ENCODE peak calls at places on chromosomes 1 and 21, in seven cellular contexts. U, L, P, M, J, S and W are unnamed samples.

GRCh38 chr1:224641030-224641429 is 24.9 kb downstream of the CNIH3 start:
- DNase-seq in U (peak), L (peak), P (peak), M (no peak), J (no peak), S (peak), W (no peak)

GRCh38 chr1:173122958-173123852 is 72.5 kb upstream of the TNFSF18 start:
- DNase-seq in U (peak), L (peak), P (peak), M (peak), J (peak), S (peak), W (peak)

GRCh38 chr1:201745023-201745422 is 83.9 kb upstream of the IPO9 start:
- DNase-seq in U (no peak), L (no peak), P (peak), M (no peak), J (peak), S (no peak), W (peak)

GRCh38 chr1:232282541-232282940 is 347.4 kb downstream of the SIPA1L2 start:
- DNase-seq in U (no peak), L (no peak), P (peak), M (no peak), J (no peak), S (no peak), W (no peak)

GRCh38 chr21:38293765-38294164 is 37.0 kb downstream of the KCNJ15 start:
- DNase-seq in U (no peak), L (no peak), P (no peak), M (no peak), J (no peak), S (no peak), W (no peak)

GRCh38 chr1:119946724-119947123 is 50.4 kb upstream of the ADAM30 start:
- DNase-seq in U (no peak), L (no peak), P (peak), M (no peak), J (no peak), S (no peak), W (peak)

GRCh38 chr1:94069649-94070285 is 51.2 kb downstream of the ABCA4 start:
- DNase-seq in U (no peak), L (no peak), P (no peak), M (no peak), J (peak), S (no peak), W (peak)

GRCh38 chr1:231396643-231397042 is 25.4 kb downstream of the EGLN1 start:
- DNase-seq in U (no peak), L (no peak), P (peak), M (no peak), J (no peak), S (no peak), W (no peak)

GRCh38 chr1:245685111-245685810 is 530.5 kb downstream of the KIF26B start:
- DNase-seq in U (no peak), L (no peak), P (no peak), M (no peak), J (no peak), S (no peak), W (no peak)

GRCh38 chr1:17245926-17246325 is 3.0 kb upstream of the PADI3 start:
- DNase-seq in U (no peak), L (no peak), P (no peak), M (no peak), J (no peak), S (no peak), W (no peak)

GRCh38 chr1:24437631-24438396 is 22.2 kb downstream of the NIPAL3 start:
- DNase-seq in U (no peak), L (no peak), P (no peak), M (no peak), J (no peak), S (peak), W (peak)

GRCh38 chr1:214833357-214833756 is 230.4 kb downstream of the CENPF start:
- DNase-seq in U (no peak), L (no peak), P (peak), M (no peak), J (peak), S (no peak), W (peak)

GRCh38 chr1:93641527-93641926 is 40.1 kb downstream of the BCAR3 start:
- DNase-seq in U (no peak), L (no peak), P (no peak), M (no peak), J (no peak), S (no peak), W (peak)

GRCh38 chr1:214415131-214415530 is 134.2 kb downstream of the SMYD2 start:
- DNase-seq in U (no peak), L (no peak), P (no peak), M (no peak), J (no peak), S (no peak), W (no peak)

GRCh38 chr1:84271452-84272273 is 29.8 kb upstream of the SAMD13 start:
- DNase-seq in U (peak), L (no peak), P (no peak), M (no peak), J (peak), S (no peak), W (peak)

GRCh38 chr1:85321237-85321964 is 45.0 kb upstream of the BCL10 start:
- DNase-seq in U (no peak), L (no peak), P (no peak), M (no peak), J (peak), S (no peak), W (peak)

GRCh38 chr1:227521782-227522181 is 41.6 kb upstream of the ZNF678 start:
- DNase-seq in U (no peak), L (no peak), P (no peak), M (no peak), J (no peak), S (no peak), W (no peak)

GRCh38 chr1:26744075-26744958 is 43.4 kb upstream of the PIGV start:
- DNase-seq in U (peak), L (peak), P (peak), M (no peak), J (peak), S (peak), W (peak)

GRCh38 chr1:10540277-10541005 is 65.7 kb downstream of the PEX14 start:
- DNase-seq in U (peak), L (no peak), P (no peak), M (no peak), J (no peak), S (no peak), W (peak)

GRCh38 chr1:50977575-50978143 is 7.6 kb downstream of the CDKN2C start:
- DNase-seq in U (peak), L (peak), P (peak), M (no peak), J (peak), S (no peak), W (peak)

GRCh38 chr1:18110968-18111367 is 3.4 kb downstream of the IGSF21 start:
- DNase-seq in U (no peak), L (peak), P (no peak), M (no peak), J (no peak), S (peak), W (no peak)

GRCh38 chr21:33897098-33897497 is 18.5 kb downstream of the ATP5PO start:
- DNase-seq in U (no peak), L (no peak), P (no peak), M (no peak), J (no peak), S (no peak), W (no peak)

GRCh38 chr1:189607477-189608096 is 870.1 kb downstream of the BRINP3 start:
- DNase-seq in U (no peak), L (no peak), P (no peak), M (no peak), J (no peak), S (no peak), W (no peak)

GRCh38 chr1:229884765-229885164 is 182.3 kb upstream of the GALNT2 start:
- DNase-seq in U (peak), L (peak), P (no peak), M (no peak), J (no peak), S (peak), W (no peak)

GRCh38 chr1:3515774-3516480 is 61.5 kb downstream of the ARHGEF16 start:
- DNase-seq in U (no peak), L (no peak), P (no peak), M (no peak), J (no peak), S (no peak), W (no peak)

GRCh38 chr1:8540266-8540926 is 222.5 kb downstream of the SLC45A1 start:
- DNase-seq in U (no peak), L (no peak), P (no peak), M (no peak), J (peak), S (no peak), W (peak)

GRCh38 chr1:205456868-205457724 is 1.3 kb upstream of the BLACAT1 start:
- DNase-seq in U (peak), L (peak), P (peak), M (no peak), J (no peak), S (peak), W (no peak)

GRCh38 chr1:58738873-58739272 is 39.0 kb upstream of the MYSM1 start:
- DNase-seq in U (no peak), L (no peak), P (peak), M (no peak), J (no peak), S (no peak), W (no peak)

GRCh38 chr21:41802185-41802584 is 35.3 kb upstream of the RIPK4 start:
- DNase-seq in U (no peak), L (no peak), P (no peak), M (no peak), J (no peak), S (no peak), W (no peak)
- H4K8ac ChIP-seq in U (no peak), L (no peak), P (no peak), M (no peak), J (no peak), S (no peak), W (no peak)

DNA sequence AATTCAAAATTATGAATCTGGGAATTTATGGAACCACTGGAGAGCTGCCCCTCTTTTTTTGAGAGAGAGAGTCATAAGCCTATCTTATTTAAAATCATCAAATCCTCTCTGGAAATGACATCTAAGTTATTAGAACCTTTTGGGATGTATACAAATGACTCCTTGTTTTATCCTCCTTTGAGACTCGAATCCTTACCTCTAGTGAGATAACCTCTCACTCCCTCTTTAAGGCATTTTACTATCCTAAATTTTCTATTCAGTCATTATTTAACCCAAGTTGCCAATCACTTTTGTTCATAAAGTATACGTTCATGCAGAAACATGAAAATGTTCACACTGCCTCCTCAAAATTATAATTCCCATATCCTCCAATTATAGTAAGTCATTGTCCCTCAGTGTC is 313.6 kb upstream of the C1orf87 start:
- DNase-seq in U (no peak), L (no peak), P (no peak), M (no peak), J (no peak), S (no peak), W (no peak)
- H4K8ac ChIP-seq in U (no peak), L (no peak), P (no peak), M (no peak), J (no peak), S (no peak), W (no peak)

DNA sequence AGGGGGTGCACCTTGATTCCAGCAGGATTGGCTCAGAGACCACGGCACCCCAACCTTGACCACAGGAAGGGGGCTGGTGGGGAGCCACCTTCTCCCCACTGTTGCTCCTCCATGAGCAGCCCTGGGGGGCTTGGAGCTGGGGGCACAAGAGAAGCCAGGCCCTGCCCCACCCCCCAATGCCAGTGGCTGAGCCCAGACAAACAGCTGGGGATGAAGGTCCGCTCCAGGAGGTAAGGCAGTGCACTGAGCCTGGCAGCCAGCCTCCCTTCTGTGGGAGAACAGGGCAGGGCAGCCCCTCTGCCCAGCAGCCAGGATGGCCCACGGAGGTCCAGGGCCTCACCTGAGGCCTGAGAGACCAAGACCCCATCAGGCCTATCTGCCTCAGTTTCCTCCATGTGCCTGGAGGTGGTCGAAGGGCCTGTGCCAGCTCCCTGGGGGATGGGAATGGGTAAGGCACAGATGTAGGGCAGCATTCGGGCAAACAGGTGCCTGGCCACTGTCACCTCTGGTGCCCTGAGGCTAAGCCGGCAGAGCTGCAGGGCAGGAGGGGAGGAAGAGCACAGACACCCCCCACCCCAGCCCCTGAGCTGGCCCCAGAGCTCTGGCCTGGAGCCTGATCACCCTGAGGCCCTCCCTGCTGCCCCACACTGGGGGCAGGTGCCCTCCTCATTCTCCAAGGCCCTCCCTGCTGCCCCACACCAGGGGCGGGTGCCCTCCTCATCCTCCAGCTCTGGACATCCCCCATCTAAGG is 7.1 kb downstream of the ITGB2 start:
- DNase-seq in U (no peak), L (no peak), P (no peak), M (no peak), J (no peak), S (no peak), W (no peak)
- H4K8ac ChIP-seq in U (no peak), L (peak), P (no peak), M (no peak), J (no peak), S (no peak), W (no peak)

GRCh38 chr1:28552482-28553228 is at the start of gene TRNAU1AP:
- DNase-seq in U (peak), L (peak), P (peak), M (peak), J (peak), S (peak), W (peak)
- H4K8ac ChIP-seq in U (no peak), L (peak), P (peak), M (no peak), J (peak), S (no peak), W (peak)

DNA sequence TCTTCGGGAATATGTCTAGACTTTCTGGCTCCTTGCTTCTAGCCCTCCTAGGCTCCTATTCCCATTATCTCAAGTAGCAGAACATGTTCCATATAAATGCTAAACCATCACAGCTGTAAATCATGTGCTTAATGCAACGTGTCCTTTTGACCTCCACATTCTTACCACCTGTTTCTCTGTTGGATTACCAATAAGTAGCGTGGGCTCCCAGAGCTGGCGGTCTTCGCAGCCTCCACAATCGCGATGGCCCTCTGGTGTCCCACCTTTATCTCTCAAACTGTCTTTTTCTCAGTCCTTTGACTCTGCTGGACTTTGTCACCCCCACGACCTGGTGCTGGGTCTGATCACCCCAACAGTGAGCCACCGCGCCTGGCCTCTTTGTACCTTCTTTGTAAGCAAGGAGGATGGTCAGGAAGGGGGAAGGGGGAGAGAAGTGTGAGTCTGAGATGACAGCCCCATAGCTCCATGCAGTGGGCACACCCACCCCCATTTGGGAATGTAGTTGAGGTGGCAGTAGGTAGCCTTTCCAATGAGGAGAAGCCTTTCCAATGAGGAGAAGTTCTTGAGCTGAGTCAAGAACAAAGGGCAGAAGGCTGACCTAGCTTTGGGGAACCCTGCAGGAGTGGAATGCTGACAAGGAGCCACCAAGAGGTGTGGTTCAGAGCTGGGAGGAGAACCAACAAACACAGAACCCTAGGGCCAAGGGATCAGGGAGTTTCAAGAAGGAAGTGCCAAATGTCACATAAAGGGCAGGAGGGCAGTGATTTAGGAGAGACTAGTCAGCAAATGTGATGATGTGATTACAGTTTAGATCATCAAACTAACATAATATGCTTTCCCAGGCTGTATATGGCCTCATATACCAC is 14.2 kb downstream of the TRAF5 start:
- DNase-seq in U (no peak), L (peak), P (no peak), M (no peak), J (no peak), S (no peak), W (no peak)
- H4K8ac ChIP-seq in U (no peak), L (no peak), P (no peak), M (no peak), J (no peak), S (no peak), W (no peak)